ENCODE peak calls at places on chromosomes 16 and 17, in five cellular contexts. I, E, F, L and G are unnamed samples.

GRCh38 chr17:40313660-40314556 is 4.9 kb downstream of the RARA start:
- DNase-seq in E (no peak), F (no peak), I (no peak), L (no peak), G (no peak)

GRCh38 chr17:61878984-61879612 is 15.8 kb upstream of the BRIP1 start:
- DNase-seq in I (no peak), L (no peak), E (no peak), F (no peak), G (no peak)

GRCh38 chr17:70332356-70332755 is 163.0 kb downstream of the KCNJ2 start:
- DNase-seq in E (no peak), L (no peak), I (no peak), F (no peak), G (no peak)

GRCh38 chr16:47826070-47826469 is 329.7 kb downstream of the ABCC12 start:
- DNase-seq in F (no peak), L (no peak), I (no peak), E (no peak), G (no peak)

GRCh38 chr17:77842148-77842905 is 116.2 kb upstream of the TNRC6C start:
- DNase-seq in I (no peak), F (no peak), E (no peak), L (no peak), G (no peak)

GRCh38 chr16:30351586-30352419 is 3.3 kb downstream of the CD2BP2 start:
- DNase-seq in E (no peak), I (peak; percentile 93), L (no peak), F (peak; percentile 86), G (no peak)

GRCh38 chr17:40062347-40063033 is at the start of gene THRA:
- DNase-seq in I (peak; percentile 43), F (no peak), L (peak; percentile 87), E (peak; percentile 61), G (peak; percentile 68)

GRCh38 chr16:1289480-1289872 is 20.0 kb upstream of the UBE2I start:
- DNase-seq in E (no peak), F (no peak), L (no peak), I (no peak), G (no peak)

GRCh38 chr17:82821554-82821953 is 18.3 kb downstream of the ZNF750 start:
- DNase-seq in F (no peak), E (no peak), L (no peak), I (no peak), G (no peak)

GRCh38 chr17:74954115-74954514 is 18.4 kb downstream of the OTOP3 start:
- DNase-seq in F (no peak), E (no peak), L (no peak), I (no peak), G (no peak)

GRCh38 chr16:12661656-12662172 is 142.0 kb downstream of the CPPED1 start:
- DNase-seq in F (no peak), E (no peak), L (peak; percentile 79), I (no peak), G (no peak)

GRCh38 chr17:13460646-13461045 is 141.1 kb downstream of the HS3ST3A1 start:
- DNase-seq in I (peak; percentile 12), E (no peak), F (no peak), L (no peak), G (no peak)

GRCh38 chr17:4477286-4477791 is 21.3 kb upstream of the SPNS2 start:
- DNase-seq in F (no peak), E (no peak), L (peak; percentile 74), I (no peak), G (no peak)

GRCh38 chr16:55003306-55003705 is 72.6 kb downstream of the IRX5 start:
- DNase-seq in F (no peak), I (no peak), L (no peak), E (no peak), G (no peak)